ENCODE peak calls at places on chromosomes 2 and 18, in nine cellular contexts. I is left lobe of liver, V is HCEC 1CT, F is B cell, S is NT2/D1, W is pons, Z is RCC 7860, D is trophoblast cell, G is occipital lobe. T is an unnamed sample.

GRCh38 chr2:6181525-6182270 is 489.5 kb downstream of the SOX11 start:
- DNase-seq in D (no peak), G (no peak), S (no peak), F (no peak), Z (no peak), W (no peak), I (no peak), V (no peak), T (no peak)

GRCh38 chr2:226603606-226604005 is 196.0 kb downstream of the IRS1 start:
- DNase-seq in F (no peak), G (no peak), V (no peak), I (no peak), S (no peak), W (no peak), D (no peak), Z (no peak), T (no peak)

GRCh38 chr18:48680871-48681270 is 142.0 kb downstream of the CTIF start:
- DNase-seq in Z (no peak), F (no peak), I (peak; percentile 72), V (no peak), D (no peak), S (no peak), W (peak; percentile 68), G (no peak), T (no peak)

GRCh38 chr2:205170399-205170798 is 511.9 kb upstream of the NRP2 start:
- DNase-seq in D (no peak), G (no peak), W (no peak), F (no peak), S (no peak), I (no peak), V (no peak), Z (no peak), T (no peak)

GRCh38 chr2:120735750-120736170 is at the start of gene GLI2:
- DNase-seq in S (peak; percentile 88), I (peak; percentile 46), V (peak; percentile 91), D (peak; percentile 58), G (no peak), F (no peak), W (peak; percentile 40), Z (peak; percentile 41), T (peak; percentile 87)

GRCh38 chr18:42310956-42311355 is 355.9 kb downstream of the PIK3C3 start:
- DNase-seq in F (no peak), I (no peak), D (peak; percentile 77), Z (no peak), V (no peak), W (no peak), G (no peak), S (no peak), T (no peak)

GRCh38 chr2:178241852-178242551 is 47.7 kb downstream of the OSBPL6 start:
- DNase-seq in V (peak; percentile 93), D (peak; percentile 14), I (peak; percentile 73), G (peak; percentile 67), Z (peak; percentile 71), W (peak; percentile 88), S (no peak), F (no peak), T (peak; percentile 87)

GRCh38 chr18:36702398-36703010 is 126.3 kb downstream of the TPGS2 start:
- DNase-seq in G (no peak), V (no peak), I (no peak), D (no peak), S (no peak), W (no peak), Z (no peak), F (no peak), T (no peak)

GRCh38 chr2:53315170-53315569 is 452.4 kb upstream of the CHAC2 start:
- DNase-seq in F (no peak), D (no peak), Z (no peak), W (no peak), S (no peak), G (no peak), V (peak; percentile 25), I (no peak), T (no peak)

GRCh38 chr2:102063948-102064678 is 72.4 kb downstream of the IL1R2 start:
- DNase-seq in I (peak; percentile 70), W (peak; percentile 51), V (peak; percentile 99), G (peak; percentile 31), F (no peak), S (peak; percentile 42), Z (peak; percentile 93), D (peak; percentile 98), T (peak; percentile 98)

GRCh38 chr2:110667061-110667460 is 10.8 kb downstream of the BUB1 start:
- DNase-seq in Z (no peak), V (no peak), G (no peak), D (no peak), S (no peak), W (no peak), F (no peak), I (no peak), T (no peak)

GRCh38 chr2:216829533-216829932 is 30.3 kb downstream of the TNP1 start:
- DNase-seq in F (no peak), Z (no peak), D (no peak), I (peak; percentile 99), S (no peak), V (no peak), G (no peak), W (peak; percentile 19), T (peak; percentile 4)

GRCh38 chr2:211423018-211423417 is 866.6 kb downstream of the CPS1 start:
- DNase-seq in I (no peak), Z (no peak), F (no peak), G (no peak), S (no peak), W (no peak), V (no peak), D (no peak), T (no peak)

GRCh38 chr2:5657216-5657615 is 35.0 kb upstream of the SOX11 start:
- DNase-seq in W (no peak), G (no peak), F (no peak), S (no peak), D (no peak), V (no peak), Z (no peak), I (no peak), T (no peak)

GRCh38 chr2:117085719-117086118 is 728.8 kb upstream of the DDX18 start:
- DNase-seq in S (no peak), W (no peak), F (no peak), D (no peak), Z (no peak), G (no peak), I (no peak), V (no peak), T (no peak)

GRCh38 chr18:7617738-7618422 is 50.8 kb downstream of the PTPRM start:
- DNase-seq in D (peak; percentile 89), Z (peak; percentile 87), S (no peak), F (no peak), W (peak; percentile 7), G (no peak), I (peak; percentile 79), V (peak; percentile 82), T (peak; percentile 80)

GRCh38 chr18:46754188-46754587 is 2.7 kb downstream of the ST8SIA5 start:
- DNase-seq in G (no peak), S (no peak), W (no peak), I (no peak), F (no peak), D (no peak), V (no peak), Z (no peak), T (no peak)